ENCODE peak calls at places on chromosomes 5 and 9, in four cellular contexts. O, P, E and R are unnamed samples.

GRCh38 chr5:164824671-164825070 is 1319.3 kb downstream of the MAT2B start:
- DNase-seq in O (no peak), P (no peak), E (no peak), R (no peak)

GRCh38 chr9:25677301-25678146 is 720 bp downstream of the TUSC1 start:
- DNase-seq in O (peak; percentile 97), P (peak; percentile 92), E (peak; percentile 79), R (peak; percentile 88)

GRCh38 chr5:107058239-107058638 is 612.5 kb downstream of the EFNA5 start:
- DNase-seq in O (no peak), P (no peak), E (no peak), R (no peak)

GRCh38 chr9:133715866-133716563 is 22.1 kb downstream of the SARDH start:
- DNase-seq in O (no peak), P (peak; percentile 52), E (peak; percentile 72), R (no peak)

GRCh38 chr5:181167814-181168488 is 20.6 kb downstream of the OR2V2 start:
- DNase-seq in O (no peak), P (no peak), E (peak; percentile 40), R (no peak)

GRCh38 chr9:14652729-14653377 is 40.4 kb downstream of the ZDHHC21 start:
- DNase-seq in O (no peak), P (no peak), E (peak; percentile 22), R (no peak)

GRCh38 chr5:133245191-133246052 is 193.6 kb downstream of the HSPA4 start:
- DNase-seq in O (no peak), P (no peak), E (peak; percentile 86), R (no peak)

GRCh38 chr9:27184556-27185351 is 75.7 kb downstream of the TEK start:
- DNase-seq in O (no peak), P (no peak), E (no peak), R (no peak)

GRCh38 chr5:76391014-76391413 is 12.1 kb upstream of the IQGAP2 start:
- DNase-seq in O (peak; percentile 36), P (no peak), E (no peak), R (no peak)

GRCh38 chr5:104088876-104089778 is 526.5 kb upstream of the NUDT12 start:
- DNase-seq in O (no peak), P (no peak), E (peak; percentile 45), R (no peak)

GRCh38 chr5:91383956-91384300 is 811 bp upstream of the ARRDC3 start:
- DNase-seq in O (no peak), P (peak; percentile 51), E (peak; percentile 20), R (no peak)

GRCh38 chr9:130860458-130861316 is 25.6 kb downstream of the ABL1 start:
- DNase-seq in O (peak; percentile 94), P (peak; percentile 88), E (peak; percentile 98), R (peak; percentile 81)

GRCh38 chr5:989961-990530 is 18.6 kb upstream of the NKD2 start:
- DNase-seq in O (peak; percentile 91), P (peak; percentile 87), E (no peak), R (peak; percentile 65)

GRCh38 chr5:166240705-166241104 is 2050.7 kb upstream of the WWC1 start:
- DNase-seq in O (no peak), P (no peak), E (no peak), R (no peak)

GRCh38 chr5:178198706-178199105 is 5.6 kb upstream of the HNRNPAB start:
- DNase-seq in O (peak; percentile 40), P (no peak), E (no peak), R (no peak)

GRCh38 chr5:142720561-142721275 is 34.8 kb upstream of the FGF1 start:
- DNase-seq in O (no peak), P (peak; percentile 72), E (no peak), R (peak; percentile 53)

GRCh38 chr5:31413030-31413812 is 118.7 kb downstream of the DROSHA start:
- DNase-seq in O (no peak), P (peak; percentile 51), E (no peak), R (no peak)

GRCh38 chr5:158700231-158700996 is 399.3 kb downstream of the EBF1 start:
- DNase-seq in O (no peak), P (no peak), E (peak; percentile 61), R (no peak)

GRCh38 chr5:62051747-62052146 is 254.3 kb upstream of the KIF2A start:
- DNase-seq in O (no peak), P (no peak), E (no peak), R (no peak)

GRCh38 chr9:95753762-95754465 is 121.6 kb upstream of the ERCC6L2 start:
- DNase-seq in O (no peak), P (peak; percentile 58), E (no peak), R (peak; percentile 66)

GRCh38 chr9:133999866-134000265 is 7.7 kb upstream of the VAV2 start:
- DNase-seq in O (no peak), P (no peak), E (no peak), R (no peak)

GRCh38 chr5:169534311-169534880 is 49.2 kb upstream of the SPDL1 start:
- DNase-seq in O (no peak), P (peak; percentile 36), E (no peak), R (no peak)

GRCh38 chr5:103355590-103355989 is 97.0 kb downstream of the MACIR start:
- DNase-seq in O (no peak), P (no peak), E (no peak), R (no peak)

GRCh38 chr9:96877269-96877668 is 23.0 kb upstream of the ZNF782 start:
- DNase-seq in O (no peak), P (no peak), E (no peak), R (no peak)

GRCh38 chr9:135501261-135502167 is 1.0 kb downstream of the MRPS2 start:
- DNase-seq in O (no peak), P (peak; percentile 35), E (no peak), R (no peak)

GRCh38 chr9:126486276-126486675 is 127.5 kb upstream of the LMX1B start:
- DNase-seq in O (no peak), P (no peak), E (no peak), R (no peak)

GRCh38 chr5:81908044-81908443 is 63.8 kb upstream of the ATG10 start:
- DNase-seq in O (no peak), P (no peak), E (no peak), R (no peak)

GRCh38 chr9:1743121-1743710 is 271.9 kb upstream of the SMARCA2 start:
- DNase-seq in O (no peak), P (no peak), E (no peak), R (no peak)